ENCODE peak calls at places on chromosome 14, in seven cellular contexts. K is H9, Z is neuronal stem cell, S is IMR-90, I is H1, P is mesendoderm, N is trophoblast cell. W is an unnamed sample.
A peak's percentile ranks its signal among the peaks of the same experiment; 100 is the strongest.

GRCh38 chr14:71358209-71358931 is 451.1 kb downstream of the PCNX1 start:
- DNase-seq in K (no peak), Z (no peak), S (peak; percentile 82), I (no peak), P (no peak), N (no peak), W (peak; percentile 32)

GRCh38 chr14:104031384-104031783 is 54.1 kb upstream of the ASPG start:
- DNase-seq in K (no peak), Z (no peak), S (no peak), I (no peak), P (no peak), N (no peak), W (no peak)

GRCh38 chr14:57277062-57277461 is 8.3 kb downstream of the AP5M1 start:
- DNase-seq in K (no peak), Z (no peak), S (no peak), I (no peak), P (no peak), N (no peak), W (no peak)

GRCh38 chr14:90426663-90427062 is 29.8 kb downstream of the CALM1 start:
- DNase-seq in K (no peak), Z (no peak), S (no peak), I (no peak), P (no peak), N (no peak), W (peak; percentile 15)

GRCh38 chr14:96614528-96614927 is 112.3 kb downstream of the PAPOLA start:
- DNase-seq in K (no peak), Z (no peak), S (no peak), I (no peak), P (no peak), N (no peak), W (no peak)

GRCh38 chr14:104150201-104151027 is 12.0 kb downstream of the KIF26A start:
- DNase-seq in K (peak; percentile 87), Z (no peak), S (no peak), I (no peak), P (peak; percentile 97), N (no peak), W (peak; percentile 91)

GRCh38 chr14:21382886-21383847 is 652 bp downstream of the SUPT16H start:
- DNase-seq in K (no peak), Z (no peak), S (peak; percentile 51), I (no peak), P (peak; percentile 66), N (peak; percentile 55), W (peak; percentile 87)

GRCh38 chr14:102180248-102180998 is 40.7 kb downstream of the WDR20 start:
- DNase-seq in K (no peak), Z (no peak), S (no peak), I (no peak), P (no peak), N (no peak), W (no peak)

GRCh38 chr14:52286659-52287649 is 19.5 kb downstream of the PTGDR start:
- DNase-seq in K (no peak), Z (no peak), S (peak; percentile 21), I (peak; percentile 16), P (no peak), N (no peak), W (peak; percentile 18)

GRCh38 chr14:80621701-80622100 is 319.8 kb downstream of the CEP128 start:
- DNase-seq in K (no peak), Z (no peak), S (peak; percentile 89), I (no peak), P (no peak), N (peak; percentile 95), W (peak; percentile 87)

GRCh38 chr14:76977793-76978730 is 50.4 kb downstream of the IRF2BPL start:
- DNase-seq in K (no peak), Z (no peak), S (peak; percentile 91), I (peak; percentile 48), P (no peak), N (peak; percentile 90), W (peak; percentile 83)

GRCh38 chr14:55832122-55832911 is 252.3 kb downstream of the KTN1 start:
- DNase-seq in K (no peak), Z (no peak), S (peak; percentile 76), I (no peak), P (no peak), N (peak; percentile 35), W (no peak)

GRCh38 chr14:59336078-59336477 is 129.1 kb downstream of the GPR135 start:
- DNase-seq in K (no peak), Z (no peak), S (no peak), I (no peak), P (no peak), N (no peak), W (peak; percentile 41)

GRCh38 chr14:32710351-32711102 is 228.2 kb upstream of the NPAS3 start:
- DNase-seq in K (no peak), Z (no peak), S (peak; percentile 49), I (no peak), P (no peak), N (peak; percentile 99), W (no peak)

DNA sequence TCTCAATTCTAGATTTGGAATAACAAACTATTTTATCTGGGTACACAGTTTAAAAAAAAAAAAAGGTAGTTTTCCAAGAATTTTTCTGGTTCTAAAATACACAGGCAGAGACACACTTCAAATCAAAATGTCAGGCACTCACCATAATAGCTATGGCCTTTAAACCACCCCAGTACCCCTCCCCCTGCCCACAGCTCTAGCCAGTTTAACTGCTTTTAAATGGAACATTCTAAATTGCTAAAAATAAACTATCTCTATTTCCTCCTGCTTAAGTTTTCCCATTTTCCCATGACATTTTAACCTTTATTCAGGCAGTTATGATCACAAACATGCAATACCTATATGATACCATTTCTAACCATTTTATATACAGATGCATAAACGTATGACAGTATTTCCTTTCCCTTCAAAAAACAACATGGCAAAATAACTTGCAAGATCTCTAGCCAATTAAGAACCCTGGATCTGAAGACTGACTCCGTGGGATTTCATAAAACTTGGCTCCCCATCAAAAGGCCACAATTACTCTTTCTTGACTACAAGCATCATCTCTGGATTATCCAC is 46.3 kb downstream of the PPP2R5E start:
- DNase-seq in K (no peak), Z (no peak), S (no peak), I (no peak), P (no peak), N (no peak), W (no peak)
- H2AK5ac ChIP-seq in K (no peak overlapping the region), Z (no peak overlapping the region), S (no peak overlapping the region), I (no peak overlapping the region), P (no peak overlapping the region), N (no peak overlapping the region), W (no peak overlapping the region)

DNA sequence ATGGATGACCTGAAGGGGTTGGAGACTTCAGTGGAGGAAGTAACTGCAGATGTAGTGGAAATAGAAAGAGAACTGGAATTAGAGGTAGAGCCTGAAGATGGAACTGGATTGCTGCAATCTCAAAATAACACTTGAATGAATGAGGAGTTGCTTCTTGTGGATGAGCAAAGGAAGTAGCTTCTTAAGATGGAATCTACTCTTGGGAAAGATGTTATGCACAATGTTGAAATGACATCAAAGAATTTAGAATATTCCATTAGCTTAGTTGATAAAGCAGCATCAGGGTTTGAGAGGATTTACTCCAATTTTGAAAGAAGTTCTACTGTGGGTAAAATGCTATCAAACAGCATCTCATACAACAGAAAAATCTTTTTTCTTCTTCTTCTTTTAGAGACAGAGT is 186.4 kb upstream of the PRKD1 start:
- DNase-seq in K (no peak), Z (no peak), S (peak; percentile 14), I (no peak), P (no peak), N (peak; percentile 5), W (peak; percentile 18)
- H3K23ac ChIP-seq in K (no peak overlapping the region), Z (no peak overlapping the region), S (no peak overlapping the region), I (no peak overlapping the region), P (no peak overlapping the region), N (no peak overlapping the region), W (no peak overlapping the region)

GRCh38 chr14:34218866-34219265 is 243.2 kb downstream of the SPTSSA start:
- DNase-seq in K (no peak), Z (no peak), S (no peak), I (no peak), P (no peak), N (no peak), W (peak; percentile 59)
- H2AK5ac ChIP-seq in K (no peak overlapping the region), Z (no peak overlapping the region), S (no peak overlapping the region), I (no peak overlapping the region), P (no peak overlapping the region), N (no peak overlapping the region), W (no peak overlapping the region)

GRCh38 chr14:61167642-61168041 is 113.5 kb downstream of the TMEM30B start:
- DNase-seq in K (no peak), Z (no peak), S (no peak), I (no peak), P (no peak), N (peak; percentile 17), W (no peak)
- H3K23ac ChIP-seq in K (no peak overlapping the region), Z (no peak overlapping the region), S (no peak overlapping the region), I (no peak overlapping the region), P (no peak overlapping the region), N (no peak overlapping the region), W (no peak overlapping the region)

GRCh38 chr14:42420071-42420470 is 813.4 kb downstream of the LRFN5 start:
- DNase-seq in K (no peak), Z (no peak), S (no peak), I (no peak), P (no peak), N (no peak), W (no peak)

GRCh38 chr14:42424501-42424900 is 817.8 kb downstream of the LRFN5 start:
- DNase-seq in K (no peak), Z (no peak), S (peak; percentile 24), I (no peak), P (no peak), N (no peak), W (peak; percentile 9)

GRCh38 chr14:42421377-42422078 is 814.9 kb downstream of the LRFN5 start:
- DNase-seq in K (no peak), Z (no peak), S (no peak), I (no peak), P (no peak), N (no peak), W (no peak)
- H2AK5ac ChIP-seq in K (no peak overlapping the region), Z (no peak overlapping the region), S (no peak overlapping the region), I (no peak overlapping the region), P (no peak overlapping the region), N (no peak overlapping the region), W (no peak overlapping the region)

GRCh38 chr14:72688990-72689677 is 204.8 kb downstream of the DPF3 start:
- DNase-seq in K (peak; percentile 35), Z (no peak), S (no peak), I (peak; percentile 45), P (no peak), N (no peak), W (no peak)

GRCh38 chr14:72685456-72685855 is 208.4 kb downstream of the DPF3 start:
- DNase-seq in K (no peak), Z (no peak), S (peak; percentile 50), I (no peak), P (no peak), N (no peak), W (no peak)

GRCh38 chr14:72686832-72687231 is 207.1 kb downstream of the DPF3 start:
- DNase-seq in K (no peak), Z (no peak), S (peak; percentile 31), I (no peak), P (no peak), N (no peak), W (no peak)

GRCh38 chr14:72683787-72684186 is 210.1 kb downstream of the DPF3 start:
- DNase-seq in K (no peak), Z (no peak), S (peak; percentile 53), I (no peak), P (no peak), N (no peak), W (no peak)

DNA sequence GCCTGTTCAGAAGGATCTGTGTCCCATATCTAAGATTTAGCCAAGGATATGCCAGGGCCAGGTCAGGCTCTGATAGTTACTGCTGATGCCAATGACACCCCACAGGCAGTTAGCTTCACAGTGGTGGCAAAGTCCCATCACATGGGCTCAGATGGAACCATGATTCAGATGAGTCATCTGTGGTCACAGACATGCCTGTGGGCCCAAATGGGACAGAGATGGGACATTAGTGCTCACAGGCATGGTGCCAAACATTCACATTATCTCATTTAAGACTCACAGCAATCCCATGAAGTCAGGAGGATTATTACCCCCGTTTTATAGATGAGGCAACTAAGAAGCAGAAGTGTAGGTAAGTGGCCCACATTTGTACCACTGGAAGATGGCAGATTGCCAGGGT is 207.8 kb downstream of the DPF3 start:
- DNase-seq in K (no peak), Z (no peak), S (no peak), I (no peak), P (no peak), N (no peak), W (peak; percentile 41)
- H3K23ac ChIP-seq in K (no peak overlapping the region), Z (no peak overlapping the region), S (peak overlapping the region; percentile 32), I (no peak overlapping the region), P (no peak overlapping the region), N (no peak overlapping the region), W (no peak overlapping the region)

W was measured in mesenchymal stem cell.